ENCODE peak calls at places on chromosomes 12 and 14, in nine cellular contexts. One of them, this sample, is unnamed. For H3K27me3, the result is how much of the 10 kb centered on the place peaks cover.

GRCh38 chr12:49335955-49336644 is 888 bp downstream of the C1QL4 start:
- DNase-seq in neural progenitor cell: peak
- DNase-seq in colonic mucosa: no peak
- DNase-seq in mammary epithelial cell: no peak
- DNase-seq in GM23248: no peak
- DNase-seq in HCT116: no peak
- DNase-seq in H1: peak
- DNase-seq in K562: no peak
- DNase-seq in DND-41: no peak
- DNase-seq in this sample: no peak

GRCh38 chr14:24145700-24146621 is at the start of gene PSME2:
- DNase-seq in H1: no peak
- DNase-seq in mammary epithelial cell: no peak
- DNase-seq in HCT116: no peak
- DNase-seq in neural progenitor cell: no peak
- DNase-seq in K562: no peak
- DNase-seq in colonic mucosa: no peak
- DNase-seq in DND-41: no peak
- DNase-seq in GM23248: peak
- DNase-seq in this sample: peak

GRCh38 chr12:1054103-1054838 is 63.2 kb downstream of the ERC1 start:
- DNase-seq in HCT116: no peak
- DNase-seq in K562: no peak
- DNase-seq in mammary epithelial cell: no peak
- DNase-seq in GM23248: no peak
- DNase-seq in colonic mucosa: no peak
- DNase-seq in DND-41: no peak
- DNase-seq in H1: no peak
- DNase-seq in neural progenitor cell: peak
- DNase-seq in this sample: no peak

GRCh38 chr12:19190292-19191031 is 60.9 kb downstream of the PLEKHA5 start:
- DNase-seq in colonic mucosa: no peak
- DNase-seq in mammary epithelial cell: peak
- DNase-seq in DND-41: no peak
- DNase-seq in HCT116: no peak
- DNase-seq in GM23248: peak
- DNase-seq in neural progenitor cell: no peak
- DNase-seq in K562: no peak
- DNase-seq in H1: no peak
- DNase-seq in this sample: peak

GRCh38 chr12:27821259-27821973 is 41.4 kb upstream of the MANSC4 start:
- DNase-seq in colonic mucosa: peak
- DNase-seq in mammary epithelial cell: peak
- DNase-seq in HCT116: peak
- DNase-seq in K562: peak
- DNase-seq in neural progenitor cell: peak
- DNase-seq in GM23248: peak
- DNase-seq in H1: no peak
- DNase-seq in DND-41: peak
- DNase-seq in this sample: peak

GRCh38 chr14:104868060-104868740 is 3.1 kb downstream of the CEP170B start:
- DNase-seq in mammary epithelial cell: no peak
- DNase-seq in neural progenitor cell: peak
- DNase-seq in colonic mucosa: no peak
- DNase-seq in HCT116: no peak
- DNase-seq in H1: peak
- DNase-seq in GM23248: no peak
- DNase-seq in DND-41: no peak
- DNase-seq in K562: no peak
- DNase-seq in this sample: no peak

GRCh38 chr14:22887990-22888378 is 5.0 kb downstream of the REM2 start:
- DNase-seq in HCT116: no peak
- DNase-seq in mammary epithelial cell: no peak
- DNase-seq in GM23248: no peak
- DNase-seq in DND-41: peak
- DNase-seq in colonic mucosa: no peak
- DNase-seq in neural progenitor cell: no peak
- DNase-seq in K562: no peak
- DNase-seq in H1: no peak
- DNase-seq in this sample: peak

GRCh38 chr12:71426648-71427047 is 12.9 kb upstream of the LGR5 start:
- DNase-seq in neural progenitor cell: no peak
- DNase-seq in mammary epithelial cell: peak
- DNase-seq in colonic mucosa: no peak
- DNase-seq in HCT116: no peak
- DNase-seq in DND-41: no peak
- DNase-seq in K562: no peak
- DNase-seq in H1: no peak
- DNase-seq in GM23248: peak
- DNase-seq in this sample: no peak

GRCh38 chr12:28130625-28131598 is 59.3 kb upstream of the CCDC91 start:
- DNase-seq in K562: peak
- DNase-seq in mammary epithelial cell: peak
- DNase-seq in GM23248: peak
- DNase-seq in DND-41: no peak
- DNase-seq in H1: no peak
- DNase-seq in colonic mucosa: no peak
- DNase-seq in HCT116: no peak
- DNase-seq in neural progenitor cell: no peak
- DNase-seq in this sample: no peak

GRCh38 chr12:127888948-127889347 is 378.0 kb upstream of the TMEM132C start:
- DNase-seq in H1: no peak
- DNase-seq in mammary epithelial cell: no peak
- DNase-seq in K562: no peak
- DNase-seq in GM23248: peak
- DNase-seq in neural progenitor cell: no peak
- DNase-seq in DND-41: no peak
- DNase-seq in colonic mucosa: no peak
- DNase-seq in HCT116: no peak
- DNase-seq in this sample: no peak

GRCh38 chr12:18576104-18576622 is 161.6 kb downstream of the PLCZ1 start:
- DNase-seq in GM23248: peak
- DNase-seq in HCT116: no peak
- DNase-seq in colonic mucosa: no peak
- DNase-seq in mammary epithelial cell: peak
- DNase-seq in K562: no peak
- DNase-seq in DND-41: no peak
- DNase-seq in neural progenitor cell: no peak
- DNase-seq in H1: no peak
- DNase-seq in this sample: no peak

GRCh38 chr12:24510581-24511125 is 438.2 kb downstream of the BCAT1 start:
- DNase-seq in HCT116: no peak
- DNase-seq in DND-41: no peak
- DNase-seq in mammary epithelial cell: no peak
- DNase-seq in H1: no peak
- DNase-seq in colonic mucosa: no peak
- DNase-seq in GM23248: no peak
- DNase-seq in K562: no peak
- DNase-seq in neural progenitor cell: no peak
- DNase-seq in this sample: no peak

GRCh38 chr12:68439368-68440045 is 107.3 kb upstream of the MDM1 start:
- DNase-seq in GM23248: peak
- DNase-seq in mammary epithelial cell: no peak
- DNase-seq in colonic mucosa: no peak
- DNase-seq in K562: no peak
- DNase-seq in DND-41: no peak
- DNase-seq in neural progenitor cell: no peak
- DNase-seq in HCT116: no peak
- DNase-seq in H1: no peak
- DNase-seq in this sample: no peak

GRCh38 chr12:96471368-96472040 is 17.9 kb upstream of the CFAP54 start:
- DNase-seq in HCT116: no peak
- DNase-seq in GM23248: peak
- DNase-seq in K562: no peak
- DNase-seq in DND-41: no peak
- DNase-seq in mammary epithelial cell: peak
- DNase-seq in neural progenitor cell: no peak
- DNase-seq in colonic mucosa: no peak
- DNase-seq in H1: no peak
- DNase-seq in this sample: no peak

GRCh38 chr12:52221912-52222457 is 11.1 kb upstream of the KRT7 start:
- DNase-seq in DND-41: peak
- DNase-seq in mammary epithelial cell: peak
- DNase-seq in K562: peak
- DNase-seq in neural progenitor cell: peak
- DNase-seq in H1: peak
- DNase-seq in colonic mucosa: peak
- DNase-seq in GM23248: peak
- DNase-seq in HCT116: peak
- DNase-seq in this sample: peak

GRCh38 chr14:55104051-55104954 is 24.7 kb upstream of the LGALS3 start:
- DNase-seq in mammary epithelial cell: no peak
- DNase-seq in HCT116: no peak
- DNase-seq in GM23248: no peak
- DNase-seq in H1: no peak
- DNase-seq in colonic mucosa: no peak
- DNase-seq in neural progenitor cell: no peak
- DNase-seq in K562: no peak
- DNase-seq in DND-41: no peak
- DNase-seq in this sample: no peak

GRCh38 chr12:96198970-96199369 is 4.8 kb downstream of the ELK3 start:
- DNase-seq in DND-41: no peak
- DNase-seq in H1: no peak
- DNase-seq in GM23248: peak
- DNase-seq in mammary epithelial cell: peak
- DNase-seq in HCT116: peak
- DNase-seq in K562: no peak
- DNase-seq in neural progenitor cell: no peak
- DNase-seq in colonic mucosa: no peak
- DNase-seq in this sample: no peak

GRCh38 chr14:100692256-100692655 is 34.4 kb upstream of the DLK1 start:
- DNase-seq in K562: no peak
- DNase-seq in neural progenitor cell: no peak
- DNase-seq in DND-41: no peak
- DNase-seq in HCT116: no peak
- DNase-seq in mammary epithelial cell: no peak
- DNase-seq in colonic mucosa: no peak
- DNase-seq in H1: no peak
- DNase-seq in GM23248: peak
- DNase-seq in this sample: no peak

GRCh38 chr14:105485720-105486332 is 860 bp upstream of the CRIP1 start:
- DNase-seq in colonic mucosa: peak
- DNase-seq in DND-41: peak
- DNase-seq in mammary epithelial cell: no peak
- DNase-seq in neural progenitor cell: peak
- DNase-seq in HCT116: no peak
- DNase-seq in H1: peak
- DNase-seq in K562: peak
- DNase-seq in GM23248: no peak
- DNase-seq in this sample: peak

GRCh38 chr12:113802966-113803828 is 162.9 kb downstream of the RBM19 start:
- DNase-seq in K562: no peak
- DNase-seq in GM23248: no peak
- DNase-seq in colonic mucosa: no peak
- DNase-seq in mammary epithelial cell: no peak
- DNase-seq in DND-41: no peak
- DNase-seq in HCT116: no peak
- DNase-seq in neural progenitor cell: no peak
- DNase-seq in H1: no peak
- DNase-seq in this sample: no peak
- H3K27me3 ChIP-seq in K562: under half
- H3K27me3 ChIP-seq in GM23248: under half
- H3K27me3 ChIP-seq in colonic mucosa: under half
- H3K27me3 ChIP-seq in mammary epithelial cell: under half
- H3K27me3 ChIP-seq in DND-41: under half
- H3K27me3 ChIP-seq in HCT116: under half
- H3K27me3 ChIP-seq in neural progenitor cell: under half
- H3K27me3 ChIP-seq in H1: under half
- H3K27me3 ChIP-seq in this sample: under half

DNA sequence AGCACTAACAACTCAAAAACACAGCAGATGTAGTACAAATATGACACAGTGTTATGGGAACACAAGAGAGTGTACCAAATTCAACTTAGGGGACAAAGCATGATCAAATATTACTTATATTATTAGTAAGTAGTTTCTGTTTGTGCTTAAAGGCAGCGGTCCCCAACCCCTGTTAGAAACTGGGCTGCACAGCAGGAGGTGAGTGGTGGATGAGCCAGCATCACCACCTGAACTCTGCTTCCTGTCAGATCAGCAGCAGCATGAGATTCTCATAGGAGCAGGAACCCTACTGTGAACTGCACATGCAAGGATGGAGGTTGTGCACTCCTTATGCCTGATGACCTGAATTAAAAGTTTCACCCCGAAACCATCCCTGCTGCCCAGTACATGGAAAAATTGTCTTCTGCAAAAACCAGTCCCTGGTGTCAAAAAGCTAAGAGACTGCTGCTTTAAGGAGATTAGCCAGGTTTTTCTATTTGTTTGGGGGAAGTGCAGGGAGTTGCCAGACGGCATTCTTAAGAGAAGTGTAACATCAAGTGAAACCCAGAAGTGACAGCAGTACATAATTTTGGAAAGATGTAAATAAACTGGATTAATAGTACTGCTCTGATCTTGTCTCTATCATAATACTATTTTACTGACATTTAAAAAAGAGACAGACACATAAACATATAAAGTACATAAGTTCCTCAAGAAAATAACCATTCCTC is 26.7 kb downstream of the GTF2A1 start:
- DNase-seq in GM23248: no peak
- DNase-seq in DND-41: peak
- DNase-seq in K562: no peak
- DNase-seq in neural progenitor cell: no peak
- DNase-seq in H1: no peak
- DNase-seq in HCT116: no peak
- DNase-seq in mammary epithelial cell: no peak
- DNase-seq in colonic mucosa: no peak
- DNase-seq in this sample: no peak
- H3K9ac ChIP-seq in GM23248: no peak
- H3K9ac ChIP-seq in DND-41: no peak
- H3K9ac ChIP-seq in K562: no peak
- H3K9ac ChIP-seq in neural progenitor cell: no peak
- H3K9ac ChIP-seq in H1: no peak
- H3K9ac ChIP-seq in HCT116: no peak
- H3K9ac ChIP-seq in mammary epithelial cell: no peak
- H3K9ac ChIP-seq in colonic mucosa: no peak
- H3K9ac ChIP-seq in this sample: peak

DNA sequence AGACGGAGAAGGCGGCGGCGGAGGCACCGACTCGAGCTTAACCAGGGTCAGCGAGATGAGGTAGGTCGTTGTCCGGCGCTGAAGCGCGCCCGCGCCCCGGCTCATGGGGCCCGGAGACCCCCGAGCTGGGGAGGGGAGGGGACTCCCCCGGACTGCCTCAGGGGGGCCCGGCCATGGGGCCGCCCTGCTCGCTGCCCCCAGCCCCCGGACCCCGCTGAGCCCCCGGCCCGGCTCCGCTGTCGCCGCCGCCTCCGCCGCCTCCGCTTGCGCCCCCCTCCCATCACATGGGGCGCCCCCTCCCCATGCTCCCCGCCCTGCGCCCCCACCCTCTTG is 434 bp downstream of the AGAP2 start:
- DNase-seq in DND-41: no peak
- DNase-seq in neural progenitor cell: no peak
- DNase-seq in colonic mucosa: no peak
- DNase-seq in GM23248: no peak
- DNase-seq in HCT116: no peak
- DNase-seq in H1: no peak
- DNase-seq in K562: no peak
- DNase-seq in mammary epithelial cell: no peak
- DNase-seq in this sample: no peak
- H3K27me3 ChIP-seq in DND-41: under half
- H3K27me3 ChIP-seq in neural progenitor cell: half or more
- H3K27me3 ChIP-seq in colonic mucosa: half or more
- H3K27me3 ChIP-seq in GM23248: under half
- H3K27me3 ChIP-seq in HCT116: under half
- H3K27me3 ChIP-seq in H1: half or more
- H3K27me3 ChIP-seq in K562: under half
- H3K27me3 ChIP-seq in mammary epithelial cell: under half
- H3K27me3 ChIP-seq in this sample: under half

GRCh38 chr12:76029982-76030377 is 1.6 kb downstream of the PHLDA1 start:
- DNase-seq in K562: no peak
- DNase-seq in GM23248: peak
- DNase-seq in DND-41: no peak
- DNase-seq in neural progenitor cell: peak
- DNase-seq in colonic mucosa: no peak
- DNase-seq in HCT116: no peak
- DNase-seq in mammary epithelial cell: peak
- DNase-seq in H1: no peak
- DNase-seq in this sample: peak
- H3K9ac ChIP-seq in K562: no peak
- H3K9ac ChIP-seq in GM23248: peak
- H3K9ac ChIP-seq in DND-41: peak
- H3K9ac ChIP-seq in neural progenitor cell: no peak
- H3K9ac ChIP-seq in colonic mucosa: peak
- H3K9ac ChIP-seq in HCT116: peak
- H3K9ac ChIP-seq in mammary epithelial cell: peak
- H3K9ac ChIP-seq in H1: peak
- H3K9ac ChIP-seq in this sample: peak